ENCODE peak calls at places on chromosomes 7 and 10, in five cellular contexts. B is Peyer's patch, W is psoas muscle, P is GM23338, J is lower lobe of right lung. C is an unnamed sample. For H3K27me3, the result is how much of the 10 kb centered on the place peaks cover.

GRCh38 chr7:151110236-151110940 is 24.1 kb downstream of the AGAP3 start:
- DNase-seq in P (peak), B (no peak), W (no peak), J (no peak), C (no peak)

GRCh38 chr7:54546986-54547314 is 4.8 kb downstream of the VSTM2A start:
- DNase-seq in B (no peak), W (no peak), P (no peak), J (no peak), C (no peak)

GRCh38 chr7:90973146-90973545 is 291.1 kb upstream of the FZD1 start:
- DNase-seq in B (no peak), J (no peak), W (no peak), P (no peak), C (no peak)

GRCh38 chr7:106591146-106591545 is 69.8 kb downstream of the CCDC71L start:
- DNase-seq in W (no peak), P (no peak), B (no peak), J (no peak), C (no peak)

GRCh38 chr10:26242752-26243151 is 26.2 kb downstream of the GAD2 start:
- DNase-seq in J (no peak), B (no peak), W (no peak), P (peak), C (no peak)

GRCh38 chr10:48404646-48405045 is 98.2 kb downstream of the MAPK8 start:
- DNase-seq in P (no peak), J (no peak), B (no peak), W (no peak), C (no peak)

GRCh38 chr10:48536226-48536500 is 68.7 kb downstream of the ARHGAP22 start:
- DNase-seq in P (no peak), J (no peak), W (no peak), B (no peak), C (no peak)

GRCh38 chr7:1054438-1055083 is 10.2 kb downstream of the GPR146 start:
- DNase-seq in W (peak), B (no peak), J (no peak), P (no peak), C (peak)

GRCh38 chr10:101817542-101818118 is 614 bp downstream of the OGA start:
- DNase-seq in W (peak), P (peak), J (peak), B (peak), C (peak)

GRCh38 chr7:2894118-2894940 is 50.2 kb upstream of the GNA12 start:
- DNase-seq in P (no peak), J (no peak), W (no peak), B (peak), C (no peak)

GRCh38 chr10:74297389-74298080 is 146.5 kb downstream of the ADK start:
- DNase-seq in J (no peak), B (no peak), W (no peak), P (no peak), C (no peak)

GRCh38 chr10:114905450-114905849 is 32.5 kb upstream of the TRUB1 start:
- DNase-seq in W (no peak), P (no peak), J (no peak), B (no peak), C (no peak)

DNA sequence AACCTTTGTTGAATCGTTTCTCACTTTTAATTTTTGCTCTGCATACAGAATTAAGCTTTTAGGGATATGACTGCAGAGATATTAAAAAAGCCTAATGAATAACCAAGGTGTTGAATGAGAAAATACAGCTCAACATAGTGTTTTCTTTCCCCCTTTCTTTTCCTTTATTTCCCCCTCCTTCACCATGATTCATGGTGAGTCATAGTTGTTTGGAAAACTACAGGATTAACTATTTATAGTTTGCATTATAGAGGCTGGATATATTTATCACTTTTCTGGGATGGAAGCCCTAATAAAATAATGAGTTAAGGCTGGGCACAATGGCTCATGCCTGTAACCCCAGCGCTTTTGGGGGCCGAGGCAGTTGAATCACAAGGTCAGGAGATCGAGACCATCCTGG is 115.0 kb downstream of the DNAJB9 start:
- DNase-seq in P (no peak), J (no peak), B (no peak), W (no peak), C (no peak)
- H3K27me3 ChIP-seq in P (under half), J (under half), B (under half), W (under half), C (under half)

GRCh38 chr10:36781570-36781969 is 343.8 kb upstream of the ANKRD30A start:
- DNase-seq in W (no peak), J (no peak), B (no peak), P (no peak), C (no peak)

GRCh38 chr10:36783400-36783799 is 342.0 kb upstream of the ANKRD30A start:
- DNase-seq in W (no peak), P (no peak), J (no peak), B (no peak), C (no peak)

GRCh38 chr10:36778600-36778999 is 346.8 kb upstream of the ANKRD30A start:
- DNase-seq in P (no peak), B (no peak), J (no peak), W (no peak), C (no peak)

GRCh38 chr10:36773652-36774051 is 351.7 kb upstream of the ANKRD30A start:
- DNase-seq in B (no peak), J (no peak), P (no peak), W (no peak), C (no peak)

GRCh38 chr10:36779238-36779846 is 346.1 kb upstream of the ANKRD30A start:
- DNase-seq in B (no peak), W (no peak), J (no peak), P (peak), C (no peak)
- TF ChIP-seq CTCF in B (peak), W (peak), J (peak), P (peak), C (peak)

GRCh38 chr7:31955021-31955420 is 115.2 kb downstream of the PDE1C start:
- DNase-seq in W (no peak), P (no peak), J (no peak), B (no peak), C (no peak)

GRCh38 chr7:31955641-31956040 is 114.6 kb downstream of the PDE1C start:
- DNase-seq in P (no peak), J (no peak), B (peak), W (no peak), C (no peak)

GRCh38 chr7:31958216-31958615 is 112.0 kb downstream of the PDE1C start:
- DNase-seq in P (no peak), W (no peak), J (no peak), B (no peak), C (no peak)

GRCh38 chr7:31957090-31957720 is 113.0 kb downstream of the PDE1C start:
- DNase-seq in P (no peak), J (no peak), W (no peak), B (no peak), C (no peak)

GRCh38 chr7:31957756-31958155 is 112.5 kb downstream of the PDE1C start:
- DNase-seq in W (no peak), B (no peak), J (no peak), P (no peak), C (no peak)
- H3K27ac ChIP-seq in W (no peak), B (no peak), J (no peak), P (no peak), C (peak)

GRCh38 chr10:49768329-49768728 is 6.2 kb upstream of the OGDHL start:
- DNase-seq in W (no peak), B (no peak), J (no peak), P (peak), C (no peak)

GRCh38 chr10:49769692-49770091 is 7.6 kb upstream of the OGDHL start:
- DNase-seq in J (no peak), W (no peak), B (no peak), P (no peak), C (no peak)

GRCh38 chr10:49768731-49769130 is 6.6 kb upstream of the OGDHL start:
- DNase-seq in W (no peak), J (no peak), P (peak), B (no peak), C (no peak)

GRCh38 chr10:49766484-49766883 is 4.4 kb upstream of the OGDHL start:
- DNase-seq in P (no peak), W (no peak), B (no peak), J (no peak), C (no peak)

GRCh38 chr10:49767752-49768151 is 5.6 kb upstream of the OGDHL start:
- DNase-seq in B (no peak), J (no peak), P (peak), W (no peak), C (no peak)
- H3K27me3 ChIP-seq in B (under half), J (half or more), P (half or more), W (under half), C (half or more)

C was measured in left ventricle myocardium inferior.